ENCODE peak calls at places on chromosomes 6 and 20, in four cellular contexts. N, E, G and D are unnamed samples.

GRCh38 chr6:52726741-52727535 is 36.3 kb downstream of the GSTA2 start:
- DNase-seq in E (no peak), G (no peak), N (no peak), D (no peak)

GRCh38 chr6:88298446-88298845 is 132.3 kb upstream of the CNR1 start:
- DNase-seq in G (no peak), E (no peak), N (no peak), D (no peak)

GRCh38 chr6:4402477-4402976 is 267.2 kb upstream of the ECI2 start:
- DNase-seq in G (no peak), N (peak), E (peak), D (no peak)

GRCh38 chr6:5398530-5398929 is 137.2 kb downstream of the FARS2 start:
- DNase-seq in N (peak), G (no peak), E (peak), D (no peak)

GRCh38 chr20:59016795-59017492 is 2.3 kb upstream of the TUBB1 start:
- DNase-seq in G (no peak), N (no peak), E (no peak), D (no peak)

GRCh38 chr6:2426561-2427340 is 181.3 kb upstream of the GMDS start:
- DNase-seq in G (no peak), N (no peak), E (peak), D (no peak)

GRCh38 chr6:30685157-30685976 is 1.1 kb downstream of the PPP1R18 start:
- DNase-seq in E (no peak), G (no peak), N (peak), D (no peak)

GRCh38 chr6:938271-939046 is 245.5 kb upstream of the EXOC2 start:
- DNase-seq in E (no peak), N (no peak), G (no peak), D (peak)

GRCh38 chr6:132161283-132161682 is 210.1 kb upstream of the CCN2 start:
- DNase-seq in G (no peak), N (peak), E (peak), D (no peak)

GRCh38 chr20:58712116-58712822 is 19.7 kb downstream of the NPEPL1 start:
- DNase-seq in G (no peak), E (no peak), N (no peak), D (peak)

GRCh38 chr20:8633366-8633765 is 435.5 kb upstream of the PLCB4 start:
- DNase-seq in N (no peak), E (peak), G (no peak), D (no peak)

GRCh38 chr6:33160728-33161323 is 31.4 kb downstream of the COL11A2 start:
- DNase-seq in N (peak), E (peak), G (no peak), D (peak)

GRCh38 chr6:159729598-159729997 is 2.3 kb downstream of the WTAP start:
- DNase-seq in G (no peak), E (peak), N (peak), D (no peak)

GRCh38 chr6:111721677-111722219 is 116.1 kb upstream of the TRAF3IP2 start:
- DNase-seq in N (peak), G (no peak), E (peak), D (peak)

GRCh38 chr6:98931710-98932109 is 16.0 kb downstream of the FBXL4 start:
- DNase-seq in E (no peak), G (no peak), N (no peak), D (no peak)

GRCh38 chr6:12291785-12292604 is 1.8 kb downstream of the EDN1 start:
- DNase-seq in N (peak), E (peak), G (no peak), D (peak)

GRCh38 chr6:57284056-57284455 is 33.4 kb upstream of the PRIM2 start:
- DNase-seq in N (no peak), G (no peak), E (peak), D (no peak)

GRCh38 chr6:169240125-169240524 is 13.5 kb downstream of the THBS2 start:
- DNase-seq in G (no peak), E (no peak), N (no peak), D (no peak)

GRCh38 chr20:53599910-53600632 is 6.4 kb upstream of the ZNF217 start:
- DNase-seq in G (no peak), E (no peak), N (no peak), D (no peak)

GRCh38 chr6:133609404-133610270 is 279.3 kb upstream of the TCF21 start:
- DNase-seq in G (no peak), N (no peak), E (peak), D (no peak)

GRCh38 chr6:11606287-11606686 is 68.7 kb downstream of the TMEM170B start:
- DNase-seq in N (no peak), G (no peak), E (no peak), D (no peak)

GRCh38 chr20:2652724-2653510 is 485 bp downstream of the NOP56 start:
- DNase-seq in G (no peak), E (no peak), N (no peak), D (no peak)

GRCh38 chr6:47292944-47293343 is 16.8 kb downstream of the TNFRSF21 start:
- DNase-seq in N (no peak), G (no peak), E (peak), D (no peak)

GRCh38 chr6:158324136-158324535 is 11.9 kb downstream of the TULP4 start:
- DNase-seq in E (peak), N (no peak), G (no peak), D (no peak)

GRCh38 chr20:23200914-23201313 is 114.8 kb upstream of the CD93 start:
- DNase-seq in E (peak), G (peak), N (peak), D (peak)

GRCh38 chr6:134453792-134454510 is 136.0 kb upstream of the SGK1 start:
- DNase-seq in G (no peak), N (peak), E (no peak), D (no peak)

GRCh38 chr6:46098678-46099077 is 31.1 kb upstream of the ENPP4 start:
- DNase-seq in N (no peak), E (no peak), G (no peak), D (no peak)

GRCh38 chr20:10802201-10802600 is 128.4 kb upstream of the JAG1 start:
- DNase-seq in E (peak), N (no peak), G (no peak), D (no peak)

GRCh38 chr20:10806539-10806938 is 132.7 kb upstream of the JAG1 start:
- DNase-seq in N (no peak), E (no peak), G (no peak), D (no peak)

GRCh38 chr20:10812738-10813327 is 139.0 kb upstream of the JAG1 start:
- DNase-seq in E (no peak), N (no peak), G (no peak), D (no peak)

GRCh38 chr20:10805764-10806163 is 132.0 kb upstream of the JAG1 start:
- DNase-seq in E (no peak), N (no peak), G (no peak), D (no peak)

GRCh38 chr20:10807013-10807412 is 133.2 kb upstream of the JAG1 start:
- DNase-seq in N (peak), G (no peak), E (no peak), D (no peak)
- H4K5ac ChIP-seq in N (no peak), G (no peak), E (no peak), D (no peak)

DNA sequence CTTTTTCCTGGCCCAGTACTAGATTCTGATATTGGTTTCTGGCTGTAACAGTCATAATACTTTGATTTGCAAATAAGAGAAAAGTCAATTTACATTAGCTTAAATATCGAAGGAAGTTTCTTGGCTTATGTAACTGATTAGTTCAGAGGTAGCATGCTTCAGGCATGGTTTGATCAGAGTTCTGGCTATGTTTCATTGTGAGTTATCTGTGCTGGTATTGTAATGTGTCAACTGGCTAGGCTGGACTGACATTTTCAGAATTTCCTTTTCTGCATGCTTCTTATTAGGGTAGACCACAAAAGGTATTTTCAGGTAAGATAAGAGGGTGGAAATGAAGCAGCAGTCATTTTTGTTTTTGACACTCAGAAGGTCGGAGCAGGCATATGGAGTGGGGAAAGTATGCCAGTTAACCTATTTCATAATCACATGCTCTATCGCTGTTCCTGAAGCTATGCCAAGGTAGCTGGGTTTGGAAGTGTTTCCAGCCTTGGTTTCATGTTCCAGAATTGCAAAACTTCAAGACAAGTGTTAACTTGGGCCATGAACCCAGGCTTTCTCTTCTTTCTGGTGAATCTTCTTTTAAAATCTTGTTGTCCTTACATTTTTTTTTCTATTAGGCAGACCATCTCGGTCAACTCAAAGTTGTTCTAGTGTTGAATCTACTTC is 244.9 kb downstream of the DHX35 start:
- DNase-seq in E (no peak), N (no peak), G (no peak), D (no peak)
- H2BK5ac ChIP-seq in E (no peak), N (no peak), G (no peak), D (no peak)

DNA sequence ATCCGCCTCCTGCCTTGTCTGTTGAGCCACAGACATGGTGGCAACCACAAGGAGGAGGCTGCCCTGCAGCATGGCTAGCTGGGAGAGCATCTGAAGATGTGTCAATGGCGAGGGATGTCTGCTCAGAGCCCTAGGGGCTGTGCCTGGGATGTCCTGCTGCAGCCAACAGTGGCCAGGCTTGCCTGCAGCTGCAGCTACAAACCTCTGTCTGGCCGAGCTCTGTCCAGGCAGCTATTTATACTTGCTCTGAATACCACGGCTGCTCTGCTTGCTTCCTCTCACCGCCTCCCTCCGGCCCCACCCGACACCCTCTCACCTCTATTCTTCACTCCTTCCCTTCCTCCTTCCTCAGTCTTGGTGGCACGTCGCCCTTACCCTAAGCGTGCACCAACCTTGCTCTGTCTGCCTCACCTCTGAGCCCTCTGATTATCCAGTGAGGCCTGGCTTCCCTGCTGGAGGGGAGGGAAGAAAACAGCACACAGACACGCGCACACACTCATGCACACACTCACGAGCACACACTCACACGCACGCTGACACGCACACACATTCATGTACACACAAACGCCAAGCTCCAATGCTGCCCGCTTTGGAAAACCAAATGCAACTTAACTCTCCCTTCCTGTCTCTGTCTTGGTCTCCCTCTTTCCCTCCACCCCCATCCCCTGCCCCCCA is at the start of gene ANGPT4:
- DNase-seq in E (no peak), G (no peak), N (peak), D (peak)
- H2BK15ac ChIP-seq in E (no peak), G (no peak), N (no peak), D (no peak)

DNA sequence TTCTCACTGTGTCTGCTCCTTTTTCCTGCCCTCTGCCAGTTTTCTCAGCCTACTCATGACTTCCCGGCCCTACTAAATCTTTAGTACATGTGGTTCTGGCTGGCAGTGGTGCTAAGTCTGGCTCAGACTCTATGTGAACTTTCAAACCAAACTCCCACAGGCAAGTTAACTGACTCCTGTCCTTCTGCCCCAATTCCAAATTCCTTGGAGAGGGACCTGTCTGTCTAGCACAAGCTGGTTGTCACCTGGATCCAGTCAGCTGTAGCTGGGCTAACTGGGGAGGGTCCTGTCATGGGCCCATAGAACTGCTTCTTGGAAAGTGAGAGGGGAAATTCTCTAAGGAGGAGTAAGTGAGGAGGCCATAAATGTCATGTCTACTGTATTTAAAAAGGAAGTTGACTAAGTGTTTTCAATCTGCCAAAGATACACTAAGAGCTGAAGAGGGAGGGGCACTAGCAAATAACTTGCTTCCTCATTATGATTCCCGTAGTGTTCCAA is 240.1 kb downstream of the KCNQ5 start:
- DNase-seq in N (no peak), G (no peak), E (peak), D (no peak)
- H4K5ac ChIP-seq in N (no peak), G (no peak), E (no peak), D (no peak)

DNA sequence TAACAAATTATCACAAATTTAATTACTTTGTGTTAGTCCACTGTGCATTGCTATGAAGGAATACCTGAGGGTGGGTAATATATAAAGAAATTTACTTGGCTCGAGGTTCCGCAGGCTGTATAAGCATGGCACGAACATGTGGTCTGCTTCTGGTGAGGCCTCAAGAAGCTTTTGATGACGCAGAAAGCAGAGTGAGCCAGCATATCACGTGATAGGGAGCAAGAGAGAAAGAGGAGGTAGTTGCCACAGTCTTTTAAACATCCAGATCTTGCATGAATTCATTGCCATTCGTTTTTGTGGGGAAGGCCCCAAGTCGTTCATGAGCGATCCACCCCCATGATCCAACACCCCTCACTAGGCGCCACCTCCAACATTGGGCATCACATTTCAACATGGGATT is 733.7 kb downstream of the GRIK2 start:
- DNase-seq in E (no peak), G (no peak), N (peak), D (no peak)
- H2BK5ac ChIP-seq in E (no peak), G (no peak), N (no peak), D (no peak)

GRCh38 chr6:167679791-167680604 is 146.7 kb upstream of the AFDN start:
- DNase-seq in E (no peak), G (no peak), N (no peak), D (no peak)
- H2BK15ac ChIP-seq in E (no peak), G (peak), N (no peak), D (no peak)